ENCODE peak calls at places on chromosomes 16 and 17, in four cellular contexts. R is HepG2, T is K562, J is GM12878. V is an unnamed sample.

GRCh38 chr16:23527961-23528634 is 17.8 kb upstream of the GGA2 start:
- DNase-seq in R (peak; percentile 67), T (no peak), J (no peak), V (no peak)

GRCh38 chr16:57999366-57999970 is 1.0 kb downstream of the ZNF319 start:
- DNase-seq in R (peak; percentile 29), T (no peak), J (no peak), V (peak; percentile 25)

GRCh38 chr17:47620503-47621245 is 29.0 kb upstream of the KPNB1 start:
- DNase-seq in R (peak; percentile 52), T (no peak), J (no peak), V (no peak)

GRCh38 chr16:83785455-83785854 is 22.3 kb upstream of the HSBP1 start:
- DNase-seq in R (no peak), T (peak; percentile 70), J (no peak), V (no peak)

GRCh38 chr17:1998426-1998784 is 26.7 kb downstream of the RTN4RL1 start:
- DNase-seq in R (no peak), T (no peak), J (no peak), V (no peak)

GRCh38 chr17:75361996-75362395 is 43.5 kb downstream of the GRB2 start:
- DNase-seq in R (no peak), T (no peak), J (no peak), V (no peak)

GRCh38 chr16:28163699-28164584 is 47.8 kb downstream of the XPO6 start:
- DNase-seq in R (peak; percentile 32), T (no peak), J (no peak), V (peak; percentile 11)

GRCh38 chr17:31074772-31075538 is 19.8 kb upstream of the NF1 start:
- DNase-seq in R (no peak), T (no peak), J (no peak), V (no peak)

GRCh38 chr17:48484256-48484655 is 46.6 kb downstream of the HOXB1 start:
- DNase-seq in R (no peak), T (no peak), J (no peak), V (no peak)

GRCh38 chr16:10517868-10518267 is 62.5 kb downstream of the EMP2 start:
- DNase-seq in R (no peak), T (no peak), J (no peak), V (no peak)

GRCh38 chr16:1492923-1493745 is at the start of gene TELO2:
- DNase-seq in R (peak; percentile 53), T (peak; percentile 97), J (no peak), V (peak; percentile 63)

GRCh38 chr17:41052594-41052993 is 2.4 kb downstream of the KRTAP2-2 start:
- DNase-seq in R (no peak), T (no peak), J (no peak), V (no peak)
- TF ChIP-seq MYC in R (no peak), T (no peak), J (no peak), V (no peak)

GRCh38 chr16:78118469-78119025 is 19.1 kb downstream of the WWOX start:
- DNase-seq in R (no peak), T (no peak), J (no peak), V (no peak)
- TF ChIP-seq EZH2 in R (no peak), T (no peak), J (no peak), V (no peak)

GRCh38 chr16:25258856-25259179 is 1.2 kb upstream of the ZKSCAN2 start:
- DNase-seq in R (no peak), T (no peak), J (no peak), V (no peak)

GRCh38 chr16:25260416-25260815 is 2.8 kb upstream of the ZKSCAN2 start:
- DNase-seq in R (no peak), T (no peak), J (no peak), V (no peak)

GRCh38 chr16:25257956-25258855 is 561 bp upstream of the ZKSCAN2 start:
- DNase-seq in R (peak; percentile 92), T (peak; percentile 83), J (peak; percentile 44), V (peak; percentile 74)

GRCh38 chr16:25257504-25257955 is at the start of gene ZKSCAN2:
- DNase-seq in R (peak; percentile 88), T (peak; percentile 94), J (peak; percentile 40), V (peak; percentile 81)

DNA sequence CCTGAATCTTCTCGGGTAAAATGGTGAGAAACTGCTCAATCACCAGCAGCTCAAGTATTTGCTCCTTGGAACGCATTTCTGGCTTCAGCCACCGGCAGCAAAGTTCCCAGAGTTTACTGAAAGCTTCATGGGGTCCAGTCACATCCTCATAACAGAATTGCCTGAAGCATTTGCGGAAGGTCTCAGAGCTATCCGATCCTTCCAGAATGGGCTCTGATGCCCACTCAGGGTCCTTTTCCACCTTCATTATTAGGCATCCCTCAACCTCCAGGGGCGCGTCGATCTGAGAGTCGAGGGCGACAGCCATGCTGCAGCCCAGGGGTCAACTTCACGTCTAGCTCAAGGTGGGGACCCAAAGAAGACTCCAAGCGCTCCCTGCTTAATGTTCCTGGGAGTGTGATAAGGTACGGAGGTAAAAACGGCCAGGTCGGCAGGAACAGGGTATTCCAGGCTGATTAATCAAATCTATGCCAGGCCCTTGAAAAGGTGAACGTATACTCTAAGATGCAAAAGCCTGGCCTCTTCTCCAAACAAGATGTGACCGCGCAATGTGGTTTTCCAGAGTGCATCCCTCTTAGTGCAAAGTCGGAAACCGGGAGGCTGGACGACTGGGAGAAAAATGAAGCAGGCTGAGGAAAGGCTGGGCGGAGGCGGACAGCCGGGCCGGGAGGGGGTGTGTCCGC is 683 bp downstream of the ZKSCAN2 start:
- DNase-seq in R (peak; percentile 40), T (peak; percentile 30), J (no peak), V (no peak)
- TF ChIP-seq POLR2AphosphoS5 in R (no peak), T (no peak), J (no peak), V (no peak)

DNA sequence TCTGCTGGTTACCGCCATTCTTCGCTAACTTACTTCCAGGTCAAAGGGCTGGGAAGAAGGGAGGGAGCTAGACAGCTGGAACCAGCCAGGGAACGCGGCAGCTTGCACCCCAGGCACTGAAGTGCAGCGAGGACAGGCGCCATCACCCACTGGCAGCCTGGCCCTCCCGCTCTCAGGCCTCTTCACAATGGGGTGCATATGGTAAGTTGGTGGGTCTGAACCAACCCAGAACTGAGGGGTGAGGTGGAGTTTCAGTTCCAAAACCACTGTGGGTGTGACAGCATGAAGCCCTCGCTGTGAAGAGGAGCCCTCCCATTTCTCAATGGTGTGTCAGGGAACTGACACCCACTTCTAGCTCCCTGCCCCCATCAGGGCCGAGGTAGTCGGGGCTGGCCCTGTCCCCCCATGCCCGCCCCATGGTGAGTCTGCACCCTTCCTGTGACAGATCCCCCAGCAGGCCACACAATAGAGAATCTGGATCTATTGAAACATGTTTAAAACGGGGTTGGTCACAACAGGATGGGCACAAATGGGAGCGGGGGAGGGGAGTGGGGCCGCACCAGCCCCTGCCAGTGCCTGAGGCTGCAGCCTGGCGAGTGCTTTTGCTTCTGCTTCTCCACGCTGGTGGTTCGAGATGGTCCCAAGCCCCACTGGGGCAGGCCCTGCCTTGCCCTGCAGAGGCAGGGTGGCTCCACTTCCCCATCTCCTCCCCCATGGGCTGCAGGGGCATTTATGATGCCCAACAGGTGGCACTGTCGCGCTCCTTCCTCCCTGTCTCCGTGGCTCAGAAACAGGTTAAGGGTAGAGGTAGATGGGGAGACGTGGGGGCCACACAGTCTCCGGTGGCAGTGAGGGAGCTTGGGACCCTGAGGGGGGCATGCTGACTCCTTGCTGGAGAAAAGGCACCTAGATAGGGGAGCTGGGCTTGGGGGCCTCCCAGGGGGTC is 2.3 kb downstream of the LIMD2 start:
- DNase-seq in R (peak; percentile 45), T (peak; percentile 63), J (peak; percentile 82), V (peak; percentile 44)
- TF ChIP-seq MYC in R (no peak), T (no peak), J (no peak), V (no peak)

DNA sequence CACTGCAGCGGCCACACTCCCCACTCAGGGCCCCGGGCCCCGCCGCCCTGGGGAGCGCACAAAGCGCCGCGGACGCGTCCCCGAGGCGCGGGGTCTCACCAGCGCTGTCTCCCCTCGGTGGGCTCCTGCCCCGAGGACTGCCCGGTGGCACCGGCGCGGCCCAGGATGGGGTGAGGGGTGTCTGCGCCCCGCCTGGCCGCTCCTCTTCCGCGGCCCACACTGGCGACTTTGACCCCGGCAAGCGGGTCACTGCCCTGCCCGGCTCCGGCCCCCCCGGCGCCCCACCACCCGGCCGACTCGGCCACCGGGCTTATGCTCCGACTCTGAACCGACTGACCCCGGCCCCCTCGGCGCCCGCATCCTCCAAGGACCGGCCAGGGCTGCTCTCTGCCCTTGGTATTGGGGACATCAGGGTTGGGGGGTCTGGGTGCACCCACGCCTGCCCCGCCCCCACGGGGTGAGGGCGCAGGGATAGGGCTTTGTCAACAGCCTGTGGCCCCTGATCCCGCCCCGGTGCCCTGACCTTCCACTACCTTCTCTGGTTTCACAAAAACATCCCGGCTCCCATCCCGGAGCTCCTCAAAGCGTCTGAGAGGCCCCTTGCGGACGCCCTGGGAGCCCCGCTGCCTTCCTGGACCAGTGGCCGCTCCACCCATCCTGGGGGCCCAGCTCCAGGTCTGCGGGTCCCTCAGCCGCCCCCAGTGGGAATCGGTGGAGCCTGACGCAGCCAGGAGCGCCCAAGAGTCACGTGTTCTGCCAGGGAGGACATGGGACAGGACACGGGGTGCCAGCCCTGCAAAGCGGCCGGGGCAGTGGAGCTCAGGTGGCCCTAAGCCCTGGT is 829 bp downstream of the GCGR start:
- DNase-seq in R (no peak), T (no peak), J (no peak), V (no peak)
- TF ChIP-seq EZH2 in R (no peak), T (no peak), J (no peak), V (peak; percentile 95)

GRCh38 chr17:68020451-68020779 is 15.1 kb upstream of the KPNA2 start:
- DNase-seq in R (peak; percentile 41), T (no peak), J (no peak), V (peak; percentile 29)
- TF ChIP-seq POLR2AphosphoS5 in R (no peak), T (no peak), J (no peak), V (no peak)

GRCh38 chr16:30141750-30142149 is 18.7 kb upstream of the MAPK3 start:
- DNase-seq in R (peak; percentile 30), T (no peak), J (no peak), V (no peak)

GRCh38 chr16:30137897-30138296 is 14.9 kb upstream of the MAPK3 start:
- DNase-seq in R (no peak), T (no peak), J (no peak), V (no peak)

GRCh38 chr16:30142672-30143346 is 19.8 kb upstream of the MAPK3 start:
- DNase-seq in R (peak; percentile 61), T (peak; percentile 42), J (peak; percentile 30), V (no peak)

GRCh38 chr16:30136971-30137601 is 14.1 kb upstream of the MAPK3 start:
- DNase-seq in R (no peak), T (no peak), J (no peak), V (no peak)

GRCh38 chr16:30139895-30140481 is 17.0 kb upstream of the MAPK3 start:
- DNase-seq in R (peak; percentile 98), T (no peak), J (no peak), V (no peak)
- TF ChIP-seq MYC in R (no peak), T (no peak), J (no peak), V (no peak)

DNA sequence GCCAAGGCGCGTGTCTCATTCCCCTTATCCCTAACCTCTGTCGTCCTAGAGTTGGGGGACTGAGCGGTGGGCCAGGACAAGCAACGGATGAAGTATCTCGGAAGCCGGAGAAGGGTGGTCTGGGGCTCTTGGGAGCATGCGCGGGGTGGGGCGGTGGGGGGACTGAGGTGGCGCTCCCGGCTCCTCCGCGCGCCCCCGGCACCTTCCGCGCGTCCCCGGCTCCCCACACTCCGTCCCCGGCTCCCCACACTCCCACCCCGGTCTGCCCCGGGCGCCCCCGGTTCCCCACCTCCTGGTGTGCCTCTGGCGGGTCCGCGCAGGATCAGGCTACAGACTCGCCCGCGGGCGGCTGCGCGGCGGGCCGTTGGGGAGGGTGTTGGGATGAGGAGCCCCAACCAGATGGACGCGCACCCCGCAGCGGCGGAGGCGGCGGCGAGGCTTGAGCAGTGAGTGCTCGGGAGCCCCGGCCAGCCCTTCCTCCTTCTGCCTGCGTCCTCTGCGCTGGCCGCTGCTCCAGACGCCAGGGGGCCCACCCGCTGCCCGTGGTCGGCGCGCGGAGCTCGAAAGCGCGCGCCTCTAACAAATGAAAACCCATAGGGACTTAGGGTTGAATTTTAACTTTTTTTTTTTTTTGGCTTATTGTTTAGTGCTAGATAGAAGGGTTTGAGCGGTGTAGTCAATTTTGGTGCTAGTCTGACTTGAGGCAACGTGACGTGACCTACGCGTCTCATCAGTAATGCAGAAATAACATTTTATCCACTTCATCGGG is 5.6 kb upstream of the CRYM start:
- DNase-seq in R (peak; percentile 51), T (no peak), J (no peak), V (peak; percentile 21)
- TF ChIP-seq EZH2 in R (no peak), T (no peak), J (peak; percentile 72), V (peak; percentile 56)